ENCODE peak calls at places on chromosomes 2 and 18, in five cellular contexts. One of them, this sample, is unnamed.
A peak's percentile ranks its signal among the peaks of the same experiment; 100 is the strongest.

GRCh38 chr2:158575051-158575635 is 118.4 kb downstream of the PKP4 start:
- DNase-seq in heart left ventricle: no peak
- DNase-seq in tibial artery: no peak
- DNase-seq in IMR-90: peak; percentile 3
- DNase-seq in sigmoid colon: no peak
- DNase-seq in this sample: no peak

GRCh38 chr18:77910347-77910746 is 660.7 kb downstream of the GALR1 start:
- DNase-seq in heart left ventricle: no peak
- DNase-seq in tibial artery: no peak
- DNase-seq in IMR-90: no peak
- DNase-seq in sigmoid colon: no peak
- DNase-seq in this sample: no peak

GRCh38 chr2:111167238-111168162 is 46.8 kb downstream of the BCL2L11 start:
- DNase-seq in sigmoid colon: no peak
- DNase-seq in heart left ventricle: no peak
- DNase-seq in IMR-90: no peak
- DNase-seq in tibial artery: no peak
- DNase-seq in this sample: no peak

GRCh38 chr18:9741821-9742541 is 33.9 kb downstream of the RAB31 start:
- DNase-seq in IMR-90: no peak
- DNase-seq in tibial artery: peak; percentile 71
- DNase-seq in sigmoid colon: no peak
- DNase-seq in heart left ventricle: peak; percentile 48
- DNase-seq in this sample: no peak

GRCh38 chr18:70072678-70073077 is 125.0 kb upstream of the CD226 start:
- DNase-seq in tibial artery: no peak
- DNase-seq in heart left ventricle: no peak
- DNase-seq in sigmoid colon: no peak
- DNase-seq in IMR-90: peak; percentile 50
- DNase-seq in this sample: no peak

GRCh38 chr2:213219816-213220215 is 64.4 kb upstream of the SPAG16 start:
- DNase-seq in heart left ventricle: no peak
- DNase-seq in sigmoid colon: no peak
- DNase-seq in tibial artery: no peak
- DNase-seq in IMR-90: peak; percentile 23
- DNase-seq in this sample: no peak

GRCh38 chr2:121480826-121481225 is 49.9 kb upstream of the RNU4ATAC start:
- DNase-seq in tibial artery: no peak
- DNase-seq in heart left ventricle: no peak
- DNase-seq in sigmoid colon: peak; percentile 74
- DNase-seq in IMR-90: peak; percentile 92
- DNase-seq in this sample: no peak

GRCh38 chr2:71466301-71467179 is 13.2 kb downstream of the DYSF start:
- DNase-seq in tibial artery: no peak
- DNase-seq in IMR-90: no peak
- DNase-seq in sigmoid colon: no peak
- DNase-seq in heart left ventricle: peak; percentile 67
- DNase-seq in this sample: no peak

GRCh38 chr2:205740381-205740780 is 58.1 kb downstream of the NRP2 start:
- DNase-seq in sigmoid colon: no peak
- DNase-seq in tibial artery: no peak
- DNase-seq in IMR-90: no peak
- DNase-seq in heart left ventricle: no peak
- DNase-seq in this sample: no peak

GRCh38 chr2:150376627-150377335 is 110.7 kb downstream of the RND3 start:
- DNase-seq in tibial artery: no peak
- DNase-seq in heart left ventricle: no peak
- DNase-seq in sigmoid colon: no peak
- DNase-seq in IMR-90: peak; percentile 34
- DNase-seq in this sample: no peak

GRCh38 chr18:22848618-22849017 is 84.5 kb upstream of the RBBP8 start:
- DNase-seq in heart left ventricle: no peak
- DNase-seq in IMR-90: peak; percentile 82
- DNase-seq in tibial artery: no peak
- DNase-seq in sigmoid colon: no peak
- DNase-seq in this sample: no peak

GRCh38 chr2:153145470-153145869 is 333.1 kb downstream of the RPRM start:
- DNase-seq in sigmoid colon: no peak
- DNase-seq in IMR-90: no peak
- DNase-seq in tibial artery: no peak
- DNase-seq in heart left ventricle: no peak
- DNase-seq in this sample: no peak

GRCh38 chr2:101766871-101767739 is 69.6 kb downstream of the MAP4K4 start:
- DNase-seq in IMR-90: peak; percentile 93
- DNase-seq in heart left ventricle: no peak
- DNase-seq in sigmoid colon: no peak
- DNase-seq in tibial artery: no peak
- DNase-seq in this sample: no peak

GRCh38 chr2:178767099-178768060 is 39.8 kb downstream of the TTN start:
- DNase-seq in heart left ventricle: no peak
- DNase-seq in IMR-90: no peak
- DNase-seq in tibial artery: no peak
- DNase-seq in sigmoid colon: no peak
- DNase-seq in this sample: no peak

GRCh38 chr2:88826399-88826798 is 134.9 kb downstream of the RPIA start:
- DNase-seq in tibial artery: no peak
- DNase-seq in heart left ventricle: no peak
- DNase-seq in IMR-90: no peak
- DNase-seq in sigmoid colon: no peak
- DNase-seq in this sample: no peak

GRCh38 chr2:16140771-16141640 is 200.7 kb downstream of the MYCN start:
- DNase-seq in IMR-90: no peak
- DNase-seq in sigmoid colon: no peak
- DNase-seq in tibial artery: no peak
- DNase-seq in heart left ventricle: no peak
- DNase-seq in this sample: no peak

GRCh38 chr2:27501042-27501441 is 4.4 kb downstream of the GCKR start:
- DNase-seq in heart left ventricle: no peak
- DNase-seq in sigmoid colon: no peak
- DNase-seq in IMR-90: no peak
- DNase-seq in tibial artery: no peak
- DNase-seq in this sample: no peak

GRCh38 chr2:20425371-20425881 is 21.4 kb upstream of the RHOB start:
- DNase-seq in sigmoid colon: no peak
- DNase-seq in tibial artery: peak; percentile 20
- DNase-seq in heart left ventricle: no peak
- DNase-seq in IMR-90: peak; percentile 74
- DNase-seq in this sample: no peak

GRCh38 chr2:172251231-172251630 is 148.5 kb upstream of the DLX2 start:
- DNase-seq in heart left ventricle: no peak
- DNase-seq in tibial artery: no peak
- DNase-seq in sigmoid colon: no peak
- DNase-seq in IMR-90: peak; percentile 72
- DNase-seq in this sample: no peak

GRCh38 chr2:1687254-1687653 is 57.1 kb downstream of the PXDN start:
- DNase-seq in heart left ventricle: no peak
- DNase-seq in sigmoid colon: no peak
- DNase-seq in IMR-90: no peak
- DNase-seq in tibial artery: no peak
- DNase-seq in this sample: no peak
- H3K27ac ChIP-seq in heart left ventricle: no peak overlapping the region
- H3K27ac ChIP-seq in sigmoid colon: peak overlapping the region; percentile 27
- H3K27ac ChIP-seq in IMR-90: no peak overlapping the region
- H3K27ac ChIP-seq in tibial artery: no peak overlapping the region
- H3K27ac ChIP-seq in this sample: no peak overlapping the region

GRCh38 chr2:187438459-187438858 is 9.6 kb downstream of the CALCRL start:
- DNase-seq in heart left ventricle: no peak
- DNase-seq in IMR-90: no peak
- DNase-seq in tibial artery: no peak
- DNase-seq in sigmoid colon: no peak
- DNase-seq in this sample: no peak
- H3K4me3 ChIP-seq in heart left ventricle: no peak overlapping the region
- H3K4me3 ChIP-seq in IMR-90: no peak overlapping the region
- H3K4me3 ChIP-seq in tibial artery: no peak overlapping the region
- H3K4me3 ChIP-seq in sigmoid colon: no peak overlapping the region
- H3K4me3 ChIP-seq in this sample: no peak overlapping the region

GRCh38 chr2:239192975-239193374 is 207.8 kb downstream of the HDAC4 start:
- DNase-seq in heart left ventricle: no peak
- DNase-seq in sigmoid colon: peak; percentile 38
- DNase-seq in tibial artery: peak; percentile 46
- DNase-seq in IMR-90: no peak
- DNase-seq in this sample: no peak

GRCh38 chr2:239190346-239190745 is 210.5 kb downstream of the HDAC4 start:
- DNase-seq in sigmoid colon: peak; percentile 61
- DNase-seq in heart left ventricle: no peak
- DNase-seq in tibial artery: no peak
- DNase-seq in IMR-90: no peak
- DNase-seq in this sample: peak; percentile 48

GRCh38 chr2:239189711-239190131 is 211.1 kb downstream of the HDAC4 start:
- DNase-seq in tibial artery: peak; percentile 60
- DNase-seq in sigmoid colon: peak; percentile 51
- DNase-seq in heart left ventricle: no peak
- DNase-seq in IMR-90: no peak
- DNase-seq in this sample: no peak

GRCh38 chr2:239192456-239192855 is 208.4 kb downstream of the HDAC4 start:
- DNase-seq in tibial artery: peak; percentile 57
- DNase-seq in sigmoid colon: peak; percentile 55
- DNase-seq in IMR-90: no peak
- DNase-seq in heart left ventricle: no peak
- DNase-seq in this sample: peak; percentile 50

GRCh38 chr2:239190921-239191885 is 209.6 kb downstream of the HDAC4 start:
- DNase-seq in tibial artery: peak; percentile 61
- DNase-seq in sigmoid colon: peak; percentile 58
- DNase-seq in IMR-90: no peak
- DNase-seq in heart left ventricle: no peak
- DNase-seq in this sample: peak; percentile 37
- H3K4me1 ChIP-seq in tibial artery: no peaks in the 10 kb centered on the region
- H3K4me1 ChIP-seq in sigmoid colon: peaks cover 43% of the 10 kb centered on the region
- H3K4me1 ChIP-seq in IMR-90: no peaks in the 10 kb centered on the region
- H3K4me1 ChIP-seq in heart left ventricle: peaks cover 9% of the 10 kb centered on the region
- H3K4me1 ChIP-seq in this sample: no peaks in the 10 kb centered on the region

DNA sequence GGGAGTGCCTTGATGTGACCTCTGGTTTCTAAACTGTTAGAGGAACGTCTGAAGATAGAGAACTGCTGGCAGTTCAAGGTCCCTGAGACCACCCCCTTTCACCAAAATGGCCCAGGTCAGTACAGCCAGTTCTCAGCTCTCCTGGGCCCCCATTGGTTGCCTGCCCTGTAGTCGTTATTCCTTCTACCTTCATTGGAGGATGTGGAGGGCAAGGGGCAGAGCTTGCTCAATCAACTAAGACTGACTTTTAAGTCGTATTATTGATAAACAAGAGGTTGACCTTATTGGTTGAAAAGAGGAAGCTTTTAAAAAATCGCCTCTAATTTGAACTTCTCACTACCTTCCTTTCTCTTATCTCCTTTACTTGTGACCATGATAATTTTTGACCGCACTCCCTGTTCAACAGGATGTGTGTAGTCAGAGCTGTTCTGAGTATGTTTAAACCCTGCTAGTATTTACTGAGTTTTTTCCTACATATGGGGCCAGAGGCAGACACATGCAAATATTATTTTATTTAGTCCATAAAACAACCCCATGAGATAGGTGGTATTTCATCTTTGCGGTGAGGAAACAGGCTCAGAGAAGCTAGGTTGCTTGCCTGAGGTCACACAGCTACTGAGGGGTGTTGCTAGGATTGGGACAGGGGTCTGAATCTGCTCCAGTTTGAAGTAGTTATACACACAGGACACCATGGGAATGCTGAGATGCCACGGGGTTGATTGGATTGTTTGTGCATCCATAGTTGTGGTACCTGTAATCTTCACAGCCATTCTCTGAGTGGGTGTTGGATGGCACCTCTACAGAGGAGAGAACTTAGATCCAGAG is 65.9 kb downstream of the TMEM247 start:
- DNase-seq in IMR-90: no peak
- DNase-seq in sigmoid colon: no peak
- DNase-seq in tibial artery: no peak
- DNase-seq in heart left ventricle: no peak
- DNase-seq in this sample: no peak
- H3K27ac ChIP-seq in IMR-90: no peak overlapping the region
- H3K27ac ChIP-seq in sigmoid colon: peak overlapping the region; percentile 98
- H3K27ac ChIP-seq in tibial artery: peak overlapping the region; percentile 82
- H3K27ac ChIP-seq in heart left ventricle: peak overlapping the region; percentile 99
- H3K27ac ChIP-seq in this sample: peak overlapping the region; percentile 98

GRCh38 chr2:64700133-64700809 is 46.6 kb upstream of the SERTAD2 start:
- DNase-seq in IMR-90: peak; percentile 50
- DNase-seq in sigmoid colon: no peak
- DNase-seq in heart left ventricle: no peak
- DNase-seq in tibial artery: no peak
- DNase-seq in this sample: no peak

GRCh38 chr2:64698668-64699444 is 45.1 kb upstream of the SERTAD2 start:
- DNase-seq in heart left ventricle: no peak
- DNase-seq in IMR-90: peak; percentile 94
- DNase-seq in sigmoid colon: no peak
- DNase-seq in tibial artery: no peak
- DNase-seq in this sample: no peak

GRCh38 chr2:64697286-64698023 is 43.7 kb upstream of the SERTAD2 start:
- DNase-seq in tibial artery: no peak
- DNase-seq in IMR-90: peak; percentile 50
- DNase-seq in heart left ventricle: no peak
- DNase-seq in sigmoid colon: no peak
- DNase-seq in this sample: no peak

GRCh38 chr2:64698068-64698645 is 44.4 kb upstream of the SERTAD2 start:
- DNase-seq in tibial artery: no peak
- DNase-seq in IMR-90: no peak
- DNase-seq in sigmoid colon: no peak
- DNase-seq in heart left ventricle: no peak
- DNase-seq in this sample: no peak

DNA sequence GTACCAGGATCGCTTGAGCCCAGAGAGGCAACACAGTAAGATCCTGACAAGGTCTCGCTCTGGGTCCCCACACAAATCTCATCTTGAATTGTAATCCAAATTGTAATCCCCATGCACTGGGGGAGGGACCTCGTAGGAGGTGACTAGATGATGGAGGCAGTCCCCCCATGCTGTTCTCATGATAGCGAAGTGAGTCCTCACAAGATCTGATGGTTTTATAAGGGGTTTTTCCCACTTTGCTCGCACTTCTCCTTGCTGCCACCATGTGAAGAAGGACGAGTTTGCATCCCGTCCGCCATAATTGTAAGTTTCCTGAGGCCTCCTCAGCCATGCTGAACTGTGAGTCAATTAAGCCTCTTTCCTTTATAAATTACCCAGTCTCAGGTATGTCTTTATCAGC is 46.0 kb upstream of the SERTAD2 start:
- DNase-seq in heart left ventricle: no peak
- DNase-seq in IMR-90: no peak
- DNase-seq in tibial artery: no peak
- DNase-seq in sigmoid colon: no peak
- DNase-seq in this sample: no peak
- H3K4me3 ChIP-seq in heart left ventricle: no peak overlapping the region
- H3K4me3 ChIP-seq in IMR-90: no peak overlapping the region
- H3K4me3 ChIP-seq in tibial artery: no peak overlapping the region
- H3K4me3 ChIP-seq in sigmoid colon: no peak overlapping the region
- H3K4me3 ChIP-seq in this sample: no peak overlapping the region

DNA sequence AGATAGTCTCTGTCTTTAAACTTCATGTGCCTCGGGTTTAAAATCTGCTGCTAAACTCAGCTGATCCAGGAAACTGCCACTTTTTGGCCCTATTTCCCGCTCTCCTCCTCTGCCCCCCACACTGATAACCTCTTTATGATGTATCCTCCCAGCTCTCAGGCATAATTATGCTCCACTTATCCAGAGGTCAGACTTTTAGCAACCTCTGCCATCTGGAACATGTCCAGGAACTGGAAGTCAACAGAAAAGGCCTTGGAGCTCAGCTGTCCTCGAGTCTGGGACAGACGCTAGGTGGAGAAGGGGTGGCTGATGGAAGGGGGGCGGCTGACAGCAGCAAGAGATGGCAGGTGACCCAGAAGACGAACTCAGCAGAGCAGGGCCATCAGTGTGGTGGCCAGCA is 41.2 kb downstream of the ASAP2 start:
- DNase-seq in sigmoid colon: no peak
- DNase-seq in tibial artery: no peak
- DNase-seq in heart left ventricle: peak; percentile 66
- DNase-seq in IMR-90: no peak
- DNase-seq in this sample: peak; percentile 35
- H3K4me1 ChIP-seq in sigmoid colon: peaks cover 56% of the 10 kb centered on the region
- H3K4me1 ChIP-seq in tibial artery: no peaks in the 10 kb centered on the region
- H3K4me1 ChIP-seq in heart left ventricle: peaks cover 41% of the 10 kb centered on the region
- H3K4me1 ChIP-seq in IMR-90: peaks cover 44% of the 10 kb centered on the region
- H3K4me1 ChIP-seq in this sample: peaks cover 7% of the 10 kb centered on the region